ENCODE peak calls at places on chromosomes 11 and 22, in nine cellular contexts. N, R, L, V, F, I, G, Q and Z are unnamed samples.

GRCh38 chr11:111334495-111335123 is 36.3 kb downstream of the POU2AF3 start:
- DNase-seq in N (no peak), R (no peak), L (no peak), V (no peak), F (peak; percentile 98), I (no peak), G (no peak), Q (no peak), Z (no peak)

GRCh38 chr22:42691440-42691839 is 29.2 kb downstream of the A4GALT start:
- DNase-seq in N (no peak), R (no peak), L (no peak), V (no peak), F (no peak), I (no peak), G (no peak), Q (no peak), Z (no peak)

GRCh38 chr11:47480762-47481161 is 31.8 kb upstream of the RAPSN start:
- DNase-seq in N (no peak), R (no peak), L (no peak), V (no peak), F (no peak), I (no peak), G (no peak), Q (no peak), Z (no peak)

GRCh38 chr11:63779044-63779443 is 10.5 kb upstream of the ZFTA start:
- DNase-seq in N (no peak), R (no peak), L (no peak), V (no peak), F (no peak), I (no peak), G (no peak), Q (no peak), Z (no peak)

GRCh38 chr11:1534171-1534570 is 37.9 kb downstream of the DUSP8 start:
- DNase-seq in N (no peak), R (no peak), L (no peak), V (no peak), F (no peak), I (peak; percentile 16), G (no peak), Q (no peak), Z (no peak)

GRCh38 chr11:5092821-5093585 is 23.6 kb downstream of the OR52E1 start:
- DNase-seq in N (no peak), R (no peak), L (peak; percentile 23), V (no peak), F (no peak), I (no peak), G (no peak), Q (no peak), Z (no peak)

GRCh38 chr11:12042215-12042676 is 33.8 kb upstream of the DKK3 start:
- DNase-seq in N (peak; percentile 77), R (peak; percentile 76), L (peak; percentile 99), V (peak; percentile 88), F (peak; percentile 29), I (no peak), G (peak; percentile 41), Q (peak; percentile 89), Z (no peak)

GRCh38 chr11:23569547-23569946 is 709.3 kb upstream of the CCDC179 start:
- DNase-seq in N (no peak), R (no peak), L (no peak), V (no peak), F (no peak), I (no peak), G (no peak), Q (no peak), Z (no peak)

GRCh38 chr11:19679952-19680823 is 32.4 kb upstream of the NAV2 start:
- DNase-seq in N (no peak), R (peak; percentile 96), L (peak; percentile 99), V (peak; percentile 96), F (peak; percentile 74), I (peak; percentile 90), G (peak; percentile 89), Q (peak; percentile 94), Z (peak; percentile 86)

GRCh38 chr11:19994712-19995111 is 165.6 kb downstream of the DBX1 start:
- DNase-seq in N (no peak), R (no peak), L (peak; percentile 9), V (no peak), F (peak; percentile 61), I (no peak), G (no peak), Q (no peak), Z (no peak)

GRCh38 chr22:19291218-19291579 is 320 bp downstream of the CLTCL1 start:
- DNase-seq in N (peak; percentile 26), R (no peak), L (peak; percentile 59), V (peak; percentile 33), F (peak; percentile 30), I (peak; percentile 69), G (no peak), Q (no peak), Z (no peak)

GRCh38 chr11:26473216-26474194 is 98.6 kb downstream of the MUC15 start:
- DNase-seq in N (no peak), R (no peak), L (no peak), V (no peak), F (peak; percentile 49), I (no peak), G (no peak), Q (no peak), Z (no peak)

GRCh38 chr22:37321288-37321687 is 39.0 kb downstream of the CYTH4 start:
- DNase-seq in N (no peak), R (no peak), L (no peak), V (no peak), F (no peak), I (no peak), G (no peak), Q (no peak), Z (no peak)